ENCODE peak calls at places on chromosomes 12 and 14, in seven cellular contexts. One of them, this sample, is unnamed.

GRCh38 chr12:574475-575128 is 88.6 kb downstream of the NINJ2 start:
- DNase-seq in MCF 10A: peak
- DNase-seq in GM19239: no peak
- DNase-seq in ELR: no peak
- DNase-seq in A673: no peak
- DNase-seq in activated T-cell treated with anti-CD3 and anti-CD28 coated beads, Interleukin-2, amount 50 U/mL, for 4 hours: no peak
- DNase-seq in A549: no peak
- DNase-seq in this sample: no peak

GRCh38 chr14:66038214-66038977 is 447.8 kb upstream of the CCDC196 start:
- DNase-seq in activated T-cell treated with anti-CD3 and anti-CD28 coated beads, Interleukin-2, amount 50 U/mL, for 4 hours: no peak
- DNase-seq in ELR: peak
- DNase-seq in A673: peak
- DNase-seq in A549: no peak
- DNase-seq in MCF 10A: peak
- DNase-seq in GM19239: no peak
- DNase-seq in this sample: no peak

GRCh38 chr12:100289011-100289410 is 22.0 kb downstream of the SCYL2 start:
- DNase-seq in MCF 10A: no peak
- DNase-seq in A549: no peak
- DNase-seq in A673: no peak
- DNase-seq in GM19239: no peak
- DNase-seq in activated T-cell treated with anti-CD3 and anti-CD28 coated beads, Interleukin-2, amount 50 U/mL, for 4 hours: no peak
- DNase-seq in ELR: no peak
- DNase-seq in this sample: no peak

GRCh38 chr12:82174936-82175335 is 183.3 kb downstream of the CCDC59 start:
- DNase-seq in A673: no peak
- DNase-seq in A549: no peak
- DNase-seq in MCF 10A: no peak
- DNase-seq in GM19239: no peak
- DNase-seq in activated T-cell treated with anti-CD3 and anti-CD28 coated beads, Interleukin-2, amount 50 U/mL, for 4 hours: no peak
- DNase-seq in ELR: no peak
- DNase-seq in this sample: no peak

GRCh38 chr12:27852742-27853141 is 72.7 kb upstream of the MANSC4 start:
- DNase-seq in activated T-cell treated with anti-CD3 and anti-CD28 coated beads, Interleukin-2, amount 50 U/mL, for 4 hours: no peak
- DNase-seq in GM19239: no peak
- DNase-seq in A549: no peak
- DNase-seq in MCF 10A: no peak
- DNase-seq in ELR: no peak
- DNase-seq in A673: no peak
- DNase-seq in this sample: no peak

GRCh38 chr12:66288121-66288520 is 14.2 kb upstream of the HELB start:
- DNase-seq in A549: no peak
- DNase-seq in MCF 10A: no peak
- DNase-seq in A673: no peak
- DNase-seq in ELR: no peak
- DNase-seq in GM19239: no peak
- DNase-seq in activated T-cell treated with anti-CD3 and anti-CD28 coated beads, Interleukin-2, amount 50 U/mL, for 4 hours: peak
- DNase-seq in this sample: no peak

GRCh38 chr14:23951590-23952143 is 1.9 kb upstream of the DHRS4 start:
- DNase-seq in activated T-cell treated with anti-CD3 and anti-CD28 coated beads, Interleukin-2, amount 50 U/mL, for 4 hours: no peak
- DNase-seq in A549: no peak
- DNase-seq in MCF 10A: no peak
- DNase-seq in ELR: no peak
- DNase-seq in A673: no peak
- DNase-seq in GM19239: no peak
- DNase-seq in this sample: no peak

GRCh38 chr14:101072945-101073597 is 169.5 kb upstream of the RTL1 start:
- DNase-seq in GM19239: peak
- DNase-seq in A549: peak
- DNase-seq in ELR: peak
- DNase-seq in MCF 10A: peak
- DNase-seq in A673: peak
- DNase-seq in activated T-cell treated with anti-CD3 and anti-CD28 coated beads, Interleukin-2, amount 50 U/mL, for 4 hours: no peak
- DNase-seq in this sample: no peak

This sample was measured in stimulated activated CD4-positive, alpha-beta T cell treated with anti-CD3 and anti-CD28 coated beads, Interleukin-4, amount 100 ng/mL, for 48 hours.